ENCODE peak calls at places on chromosomes 3 and 15, in six cellular contexts. H is left ventricle myocardium inferior, Q is body of pancreas, B is uterus, G is heart right ventricle, L is IMR-90. M is an unnamed sample.

GRCh38 chr3:78823859-78824258 is 943.9 kb downstream of the ROBO1 start:
- DNase-seq in H (no peak), Q (no peak), B (no peak), G (no peak), L (peak), M (no peak)

GRCh38 chr3:136979684-136980083 is 21.9 kb downstream of the IL20RB start:
- DNase-seq in H (no peak), Q (no peak), B (no peak), G (no peak), L (peak), M (no peak)

GRCh38 chr3:134881305-134881704 is 86.2 kb downstream of the EPHB1 start:
- DNase-seq in H (no peak), Q (no peak), B (no peak), G (no peak), L (no peak), M (no peak)

GRCh38 chr3:135966875-135967274 is 1.3 kb downstream of the PPP2R3A start:
- DNase-seq in H (no peak), Q (no peak), B (no peak), G (no peak), L (no peak), M (no peak)

GRCh38 chr3:4835616-4836043 is 143.6 kb upstream of the BHLHE40 start:
- DNase-seq in H (no peak), Q (no peak), B (no peak), G (no peak), L (no peak), M (no peak)

GRCh38 chr3:142279965-142280590 is 54.7 kb upstream of the GK5 start:
- DNase-seq in H (no peak), Q (peak), B (peak), G (peak), L (peak), M (no peak)

GRCh38 chr3:131846296-131846924 is 188.4 kb downstream of the CPNE4 start:
- DNase-seq in H (no peak), Q (no peak), B (no peak), G (no peak), L (no peak), M (no peak)

GRCh38 chr3:136778865-136779264 is 26.7 kb upstream of the STAG1 start:
- DNase-seq in H (no peak), Q (no peak), B (no peak), G (no peak), L (peak), M (no peak)

GRCh38 chr3:33629219-33629618 is 88.8 kb downstream of the CLASP2 start:
- DNase-seq in H (no peak), Q (no peak), B (no peak), G (no peak), L (peak), M (no peak)

GRCh38 chr3:183315739-183316138 is 62.7 kb downstream of the B3GNT5 start:
- DNase-seq in H (no peak), Q (no peak), B (no peak), G (no peak), L (no peak), M (no peak)

GRCh38 chr3:130627143-130627849 is 110.3 kb downstream of the COL6A6 start:
- DNase-seq in H (no peak), Q (no peak), B (no peak), G (no peak), L (no peak), M (no peak)

GRCh38 chr3:44210967-44211366 is 30.7 kb upstream of the TOPAZ1 start:
- DNase-seq in H (no peak), Q (no peak), B (no peak), G (no peak), L (no peak), M (no peak)

GRCh38 chr15:29090617-29091466 is 178.8 kb downstream of the NSMCE3 start:
- DNase-seq in H (no peak), Q (no peak), B (no peak), G (no peak), L (peak), M (no peak)

GRCh38 chr3:129485681-129486056 is 42.8 kb upstream of the RHO start:
- DNase-seq in H (peak), Q (peak), B (peak), G (peak), L (peak), M (peak)

GRCh38 chr15:97745481-97746071 is 214.9 kb upstream of the ARRDC4 start:
- DNase-seq in H (no peak), Q (peak), B (no peak), G (peak), L (no peak), M (no peak)

GRCh38 chr15:96381463-96381862 is 51.0 kb downstream of the NR2F2 start:
- DNase-seq in H (no peak), Q (no peak), B (no peak), G (no peak), L (no peak), M (no peak)

GRCh38 chr15:43550527-43551363 is 33.3 kb downstream of the MAP1A start:
- DNase-seq in H (no peak), Q (no peak), B (no peak), G (no peak), L (peak), M (no peak)

GRCh38 chr3:45553469-45553974 is 41.0 kb upstream of the LIMD1 start:
- DNase-seq in H (peak), Q (no peak), B (peak), G (peak), L (peak), M (no peak)

GRCh38 chr15:77076325-77076915 is 5.5 kb upstream of the TSPAN3 start:
- DNase-seq in H (no peak), Q (no peak), B (no peak), G (no peak), L (no peak), M (no peak)

GRCh38 chr3:33886015-33886414 is 87.6 kb downstream of the PDCD6IP start:
- DNase-seq in H (no peak), Q (no peak), B (no peak), G (no peak), L (peak), M (no peak)

GRCh38 chr3:112127522-112128494 is 5.2 kb downstream of the GCSAM start:
- DNase-seq in H (no peak), Q (no peak), B (no peak), G (no peak), L (no peak), M (no peak)

GRCh38 chr3:176075491-176075890 is 1121.8 kb downstream of the TBL1XR1 start:
- DNase-seq in H (no peak), Q (no peak), B (no peak), G (no peak), L (no peak), M (no peak)

GRCh38 chr15:68346986-68347385 is 69.4 kb downstream of the FEM1B start:
- DNase-seq in H (no peak), Q (no peak), B (no peak), G (no peak), L (peak), M (no peak)

GRCh38 chr3:18438586-18438985 is 13.4 kb upstream of the SATB1 start:
- DNase-seq in H (no peak), Q (no peak), B (no peak), G (no peak), L (no peak), M (no peak)

GRCh38 chr3:135224963-135225362 is 429.9 kb downstream of the EPHB1 start:
- DNase-seq in H (no peak), Q (no peak), B (no peak), G (no peak), L (no peak), M (no peak)

GRCh38 chr15:74402873-74403589 is 30.7 kb downstream of the SEMA7A start:
- DNase-seq in H (no peak), Q (no peak), B (no peak), G (peak), L (no peak), M (no peak)

GRCh38 chr15:74400915-74401757 is 32.6 kb downstream of the SEMA7A start:
- DNase-seq in H (no peak), Q (no peak), B (no peak), G (no peak), L (no peak), M (no peak)

GRCh38 chr15:74403981-74404563 is 29.7 kb downstream of the SEMA7A start:
- DNase-seq in H (no peak), Q (no peak), B (peak), G (no peak), L (no peak), M (peak)

GRCh38 chr15:74403590-74403919 is 30.2 kb downstream of the SEMA7A start:
- DNase-seq in H (no peak), Q (no peak), B (no peak), G (no peak), L (no peak), M (no peak)

DNA sequence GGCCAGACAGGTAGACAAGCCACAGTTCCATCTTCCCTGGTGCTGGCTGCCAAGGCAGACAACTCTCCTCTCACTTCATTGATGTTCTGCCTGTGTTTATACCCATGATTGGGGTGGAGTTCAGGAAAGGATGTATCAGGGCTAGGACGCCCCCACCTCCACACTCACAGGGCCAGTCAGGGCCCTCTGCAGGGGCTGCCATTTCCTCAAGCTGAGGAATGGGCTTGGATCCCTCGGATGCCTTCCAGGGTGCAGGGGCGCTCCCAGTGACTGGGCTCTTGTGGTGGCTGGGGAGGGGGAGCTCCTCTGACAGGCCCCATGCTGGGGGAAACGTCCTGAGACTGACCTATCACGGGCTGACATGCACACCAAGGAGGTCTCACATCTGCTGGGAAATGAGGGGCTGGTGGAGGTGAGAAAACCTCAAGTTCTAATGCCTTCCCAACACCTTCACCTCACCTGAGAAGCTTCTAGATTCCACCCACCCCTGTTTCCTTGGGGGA is 31.4 kb downstream of the SEMA7A start:
- DNase-seq in H (no peak), Q (no peak), B (no peak), G (no peak), L (no peak), M (no peak)
- H3K27ac ChIP-seq in H (no peak), Q (no peak), B (no peak), G (no peak), L (no peak), M (no peak)

GRCh38 chr3:71128951-71129350 is 454.6 kb downstream of the FOXP1 start:
- DNase-seq in H (no peak), Q (no peak), B (no peak), G (no peak), L (no peak), M (no peak)
- H3K27ac ChIP-seq in H (peak), Q (peak), B (peak), G (peak), L (peak), M (no peak)

GRCh38 chr3:16396202-16396601 is 117.3 kb downstream of the RFTN1 start:
- DNase-seq in H (no peak), Q (no peak), B (no peak), G (no peak), L (no peak), M (no peak)
- H3K27ac ChIP-seq in H (peak), Q (no peak), B (no peak), G (no peak), L (no peak), M (no peak)

GRCh38 chr15:40807888-40808194 is 568 bp upstream of the DNAJC17 start:
- DNase-seq in H (no peak), Q (no peak), B (no peak), G (no peak), L (peak), M (no peak)

GRCh38 chr15:40803076-40803475 is 3.8 kb upstream of the ZFYVE19 start:
- DNase-seq in H (no peak), Q (no peak), B (no peak), G (no peak), L (no peak), M (no peak)

GRCh38 chr15:40806672-40807027 is 239 bp upstream of the ZFYVE19 start:
- DNase-seq in H (no peak), Q (no peak), B (no peak), G (no peak), L (no peak), M (no peak)

GRCh38 chr15:40807028-40807887 is at the start of the genes DNAJC17 and ZFYVE19:
- DNase-seq in H (peak), Q (peak), B (peak), G (peak), L (peak), M (peak)

DNA sequence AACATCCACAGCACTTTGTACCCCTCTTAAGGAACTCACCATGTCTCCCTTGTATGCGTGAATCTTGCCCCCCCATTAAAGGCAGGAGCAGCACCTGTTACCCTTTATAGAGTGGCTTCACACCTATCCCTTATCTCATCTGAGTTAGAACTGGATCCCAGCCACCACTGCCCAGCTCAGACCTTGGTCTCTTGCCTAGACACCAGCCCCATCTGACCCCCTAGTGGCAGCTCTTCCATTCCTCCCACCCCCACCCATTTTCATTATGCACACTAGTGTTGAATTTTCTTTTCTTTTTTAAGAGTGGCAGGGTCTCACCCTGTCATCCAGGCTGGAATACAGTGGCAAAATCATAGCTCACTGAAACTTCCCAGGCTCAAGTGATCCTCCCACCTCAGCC is 3.2 kb upstream of the ZFYVE19 start:
- DNase-seq in H (no peak), Q (no peak), B (no peak), G (no peak), L (no peak), M (no peak)
- H3K27ac ChIP-seq in H (no peak), Q (no peak), B (no peak), G (no peak), L (no peak), M (no peak)

M was measured in caudate nucleus.